ENCODE peak calls at places on chromosome 11, in six cellular contexts. M, W, B, C, Y and Z are unnamed samples.

GRCh38 chr11:10075141-10075540 is 218.9 kb downstream of the SBF2 start:
- DNase-seq in M (no peak), W (no peak), B (no peak), C (no peak), Y (no peak), Z (no peak)

GRCh38 chr11:116164843-116165242 is 607.9 kb downstream of the BUD13 start:
- DNase-seq in M (no peak), W (no peak), B (no peak), C (no peak), Y (no peak), Z (no peak)

GRCh38 chr11:130868087-130868486 is 48.2 kb downstream of the SNX19 start:
- DNase-seq in M (no peak), W (no peak), B (peak), C (no peak), Y (no peak), Z (no peak)

GRCh38 chr11:43557553-43558031 is 122.9 kb upstream of the HSD17B12 start:
- DNase-seq in M (no peak), W (no peak), B (peak), C (no peak), Y (no peak), Z (no peak)

GRCh38 chr11:6892400-6892799 is at the start of gene OR2D2:
- DNase-seq in M (no peak), W (no peak), B (no peak), C (no peak), Y (no peak), Z (no peak)

GRCh38 chr11:119907934-119908760 is 179.1 kb upstream of the NECTIN1 start:
- DNase-seq in M (no peak), W (no peak), B (no peak), C (no peak), Y (peak), Z (no peak)

GRCh38 chr11:12886508-12886907 is 122.6 kb upstream of the RASSF10 start:
- DNase-seq in M (no peak), W (no peak), B (no peak), C (no peak), Y (no peak), Z (no peak)

GRCh38 chr11:78645226-78646202 is 70.8 kb upstream of the NARS2 start:
- DNase-seq in M (peak), W (peak), B (peak), C (peak), Y (peak), Z (peak)

GRCh38 chr11:60942970-60943565 is 8.9 kb downstream of the SLC15A3 start:
- DNase-seq in M (no peak), W (no peak), B (no peak), C (no peak), Y (no peak), Z (no peak)

GRCh38 chr11:17381156-17381555 is 7.3 kb downstream of the KCNJ11 start:
- DNase-seq in M (no peak), W (no peak), B (no peak), C (no peak), Y (no peak), Z (no peak)

GRCh38 chr11:62336949-62337681 is at the start of gene ASRGL1:
- DNase-seq in M (peak), W (peak), B (peak), C (peak), Y (peak), Z (peak)

GRCh38 chr11:119470316-119471266 is 47.6 kb upstream of the THY1 start:
- DNase-seq in M (no peak), W (no peak), B (no peak), C (no peak), Y (no peak), Z (no peak)

GRCh38 chr11:62233730-62234129 is 8.3 kb upstream of the SCGB1D2 start:
- DNase-seq in M (no peak), W (no peak), B (no peak), C (no peak), Y (no peak), Z (no peak)

GRCh38 chr11:66784575-66784974 is 55.6 kb upstream of the SPTBN2 start:
- DNase-seq in M (no peak), W (no peak), B (no peak), C (no peak), Y (no peak), Z (no peak)
- TF ChIP-seq REST in M (no peak), W (no peak), B (no peak), C (no peak), Y (no peak), Z (no peak)

DNA sequence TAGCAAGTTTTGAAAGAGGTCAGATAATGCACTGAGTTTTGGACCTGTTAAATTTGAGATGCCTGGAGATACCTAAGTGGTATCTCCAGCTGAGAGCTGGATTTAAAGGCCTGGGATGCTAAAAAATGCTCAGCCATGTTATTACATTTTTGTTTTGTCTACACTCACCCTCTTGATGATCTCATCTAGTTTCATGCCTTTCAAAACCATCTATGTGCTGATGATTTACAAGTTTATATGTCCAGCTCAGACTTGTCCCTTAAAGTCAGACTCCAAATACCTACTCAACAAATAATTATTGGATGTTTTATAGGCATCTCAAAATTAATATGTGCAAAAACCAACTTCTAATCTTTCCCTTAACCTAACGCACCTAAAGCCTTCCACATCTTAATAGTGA is 103.6 kb upstream of the OR9G4 start:
- DNase-seq in M (no peak), W (no peak), B (no peak), C (no peak), Y (no peak), Z (no peak)
- TF ChIP-seq REST in M (no peak), W (no peak), B (no peak), C (no peak), Y (no peak), Z (no peak)

GRCh38 chr11:113991170-113991569 is 16.3 kb downstream of the HTR3A start:
- DNase-seq in M (no peak), W (no peak), B (peak), C (no peak), Y (no peak), Z (no peak)

GRCh38 chr11:113991718-113992458 is 17.0 kb downstream of the HTR3A start:
- DNase-seq in M (no peak), W (no peak), B (no peak), C (no peak), Y (peak), Z (no peak)

GRCh38 chr11:113989916-113990315 is 15.0 kb downstream of the HTR3A start:
- DNase-seq in M (no peak), W (no peak), B (no peak), C (no peak), Y (no peak), Z (no peak)

GRCh38 chr11:113994077-113994954 is 19.4 kb downstream of the HTR3A start:
- DNase-seq in M (peak), W (no peak), B (peak), C (no peak), Y (peak), Z (no peak)

GRCh38 chr11:113992459-113993105 is 17.7 kb downstream of the HTR3A start:
- DNase-seq in M (no peak), W (no peak), B (peak), C (no peak), Y (peak), Z (no peak)
- TF ChIP-seq REST in M (no peak), W (no peak), B (peak), C (no peak), Y (no peak), Z (no peak)

GRCh38 chr11:45182902-45183301 is 36.5 kb downstream of the PRDM11 start:
- DNase-seq in M (peak), W (peak), B (peak), C (no peak), Y (peak), Z (no peak)
- TF ChIP-seq REST in M (no peak), W (no peak), B (no peak), C (no peak), Y (no peak), Z (no peak)